ENCODE peak calls at places on chromosomes 3 and 15, in five cellular contexts. S, L, R, U and W are unnamed samples.
A peak's percentile ranks its signal among the peaks of the same experiment; 100 is the strongest.

GRCh38 chr15:65631503-65631902 is 9.8 kb downstream of the SLC24A1 start:
- DNase-seq in L (no peak), R (no peak), U (no peak), S (no peak), W (no peak)

GRCh38 chr3:59885103-59885502 is 835.3 kb upstream of the CFAP20DC start:
- DNase-seq in S (no peak), R (no peak), L (no peak), U (no peak), W (no peak)

GRCh38 chr15:76393614-76394013 is 57.0 kb downstream of the ISL2 start:
- DNase-seq in S (no peak), U (peak; percentile 16), L (no peak), R (no peak), W (no peak)

GRCh38 chr3:109643590-109643989 is 306.2 kb upstream of the DPPA4 start:
- DNase-seq in S (no peak), R (no peak), L (no peak), U (peak; percentile 79), W (no peak)

GRCh38 chr15:67807836-67808235 is 17.5 kb upstream of the SKOR1 start:
- DNase-seq in L (peak; percentile 8), U (no peak), S (no peak), R (no peak), W (no peak)

GRCh38 chr3:68941055-68941454 is 8.7 kb upstream of the TAFA4 start:
- DNase-seq in S (no peak), L (no peak), R (no peak), U (no peak), W (no peak)

GRCh38 chr15:29822685-29823459 is 604 bp upstream of the TJP1 start:
- DNase-seq in S (peak; percentile 77), R (peak; percentile 31), L (no peak), U (peak; percentile 83), W (peak; percentile 67)

GRCh38 chr3:79236488-79236887 is 531.3 kb downstream of the ROBO1 start:
- DNase-seq in U (peak; percentile 32), S (no peak), R (no peak), L (no peak), W (no peak)

GRCh38 chr3:148227534-148227933 is 470.2 kb upstream of the AGTR1 start:
- DNase-seq in U (peak; percentile 39), L (no peak), R (no peak), S (no peak), W (no peak)

GRCh38 chr3:191963182-191963581 is 502.2 kb downstream of the PYDC2 start:
- DNase-seq in S (no peak), L (peak; percentile 52), U (no peak), R (peak; percentile 78), W (no peak)

GRCh38 chr3:61371123-61371522 is 119.9 kb upstream of the FHIT start:
- DNase-seq in S (no peak), R (peak; percentile 34), L (no peak), U (no peak), W (no peak)

GRCh38 chr15:94582368-94582767 is 351.0 kb downstream of the MCTP2 start:
- DNase-seq in S (peak; percentile 20), U (no peak), R (peak; percentile 81), L (peak; percentile 63), W (no peak)

GRCh38 chr15:51232581-51232980 is 105.8 kb downstream of the CYP19A1 start:
- DNase-seq in R (no peak), L (no peak), U (no peak), S (no peak), W (no peak)

GRCh38 chr3:78887029-78887428 is 880.8 kb downstream of the ROBO1 start:
- DNase-seq in R (no peak), U (peak; percentile 74), L (no peak), S (no peak), W (no peak)

GRCh38 chr15:85826756-85827515 is 32.2 kb upstream of the KLHL25 start:
- DNase-seq in S (no peak), R (no peak), U (peak; percentile 22), L (no peak), W (no peak)

GRCh38 chr3:50609071-50609742 is 2.4 kb downstream of the CISH start:
- DNase-seq in U (no peak), R (no peak), L (no peak), S (no peak), W (no peak)
- H3K27ac ChIP-seq in U (no peak overlapping the region), R (no peak overlapping the region), L (no peak overlapping the region), S (peak overlapping the region; percentile 95), W (peak overlapping the region; percentile 81)

DNA sequence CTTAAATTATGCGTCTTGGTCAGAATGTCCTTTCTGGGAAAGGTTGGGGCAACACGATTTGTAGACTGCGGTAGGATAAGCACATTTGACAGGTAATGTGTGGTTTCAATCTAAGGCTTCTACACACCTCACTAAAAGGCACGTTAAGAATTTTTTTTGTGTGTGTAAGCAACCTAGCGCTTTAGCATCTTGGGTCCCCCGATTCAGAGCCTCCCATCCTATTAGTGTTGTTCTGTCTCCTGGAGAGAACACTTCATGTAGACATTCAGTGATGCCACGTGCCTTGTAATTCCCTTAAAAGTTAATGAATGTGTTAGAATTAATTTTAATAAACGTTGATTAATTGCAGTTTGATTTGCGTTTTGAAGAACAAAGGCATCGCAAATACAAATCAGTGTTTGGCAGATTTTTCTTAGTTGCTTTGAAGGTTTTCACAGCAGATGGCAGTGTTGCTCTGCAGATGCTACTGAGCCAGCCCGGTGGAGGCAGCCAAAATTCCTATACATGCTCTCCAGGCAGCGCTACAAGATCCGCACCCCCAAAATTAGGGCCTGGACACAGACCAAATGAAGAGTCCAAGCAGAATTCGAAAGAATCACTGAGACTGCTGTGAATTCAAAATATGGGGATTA is 63.5 kb downstream of the OTOL1 start:
- DNase-seq in R (peak; percentile 83), U (peak; percentile 7), S (peak; percentile 21), L (peak; percentile 64), W (no peak)
- TF ChIP-seq CTCF in R (peak; percentile 82), U (peak; percentile 54), S (peak; percentile 35), L (peak; percentile 87), W (peak; percentile 15)

GRCh38 chr3:101230618-101231017 is 89.8 kb downstream of the IMPG2 start:
- DNase-seq in S (no peak), R (no peak), U (no peak), L (no peak), W (no peak)
- H3K27ac ChIP-seq in S (no peak overlapping the region), R (no peak overlapping the region), U (no peak overlapping the region), L (no peak overlapping the region), W (no peak overlapping the region)

DNA sequence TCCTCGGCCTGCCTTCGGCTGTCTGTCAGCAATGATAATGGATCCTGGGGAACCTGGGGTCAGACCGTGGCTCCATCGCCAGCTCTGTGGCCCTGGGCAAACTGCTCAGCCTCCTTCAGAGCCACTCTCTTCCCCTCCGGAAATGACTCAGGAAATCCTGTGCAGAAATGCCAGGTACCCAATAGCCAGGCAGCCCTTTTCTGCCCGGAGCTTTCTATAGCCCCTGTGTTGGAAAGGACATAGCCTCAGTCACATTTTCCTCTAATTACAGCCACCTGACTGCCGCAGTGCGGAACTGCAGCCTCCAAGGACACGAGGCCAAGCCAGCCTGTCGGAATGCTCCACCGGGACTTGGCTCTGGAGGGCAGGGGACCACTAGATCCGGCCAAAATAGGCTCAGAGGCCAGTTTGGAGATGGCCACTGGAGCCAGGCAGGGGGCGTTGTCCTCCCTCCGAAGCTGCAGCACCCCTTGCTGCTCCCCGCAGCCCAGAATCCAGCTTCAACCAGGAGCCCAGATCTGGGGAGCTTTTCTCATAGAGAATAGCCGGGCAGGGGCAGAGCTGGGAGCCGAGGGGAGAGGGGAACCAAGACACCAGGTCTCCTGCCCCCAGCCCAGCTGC is 11.6 kb upstream of the ZXDC start:
- DNase-seq in S (no peak), L (peak; percentile 76), R (peak; percentile 64), U (no peak), W (no peak)
- TF ChIP-seq CTCF in S (no peak), L (peak; percentile 53), R (peak; percentile 35), U (no peak), W (no peak)

DNA sequence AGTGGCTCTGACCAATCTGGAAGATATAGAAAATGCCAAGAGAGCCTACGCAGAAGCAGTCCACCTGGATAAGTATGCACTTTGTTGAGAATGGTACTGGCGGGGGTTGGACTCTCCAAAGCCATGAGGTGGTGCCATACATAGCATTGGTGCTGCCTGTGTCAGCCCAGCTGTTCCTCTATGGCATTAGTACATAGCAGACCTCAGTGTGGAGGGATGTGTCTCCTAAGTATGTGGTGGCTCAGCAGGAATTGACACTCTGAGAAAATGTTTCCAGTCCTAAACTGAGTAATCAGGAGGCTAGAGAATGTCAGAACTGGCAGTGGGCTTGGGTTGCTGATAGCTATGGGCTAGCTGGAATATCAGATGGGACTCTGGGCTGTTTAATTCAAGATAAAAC is 48.4 kb downstream of the ADPGK start:
- DNase-seq in S (no peak), R (no peak), U (no peak), L (no peak), W (no peak)
- H3K27ac ChIP-seq in S (no peak overlapping the region), R (no peak overlapping the region), U (no peak overlapping the region), L (no peak overlapping the region), W (no peak overlapping the region)

GRCh38 chr3:111156506-111156905 is 84.9 kb downstream of the NECTIN3 start:
- DNase-seq in R (no peak), S (no peak), U (no peak), L (no peak), W (no peak)

GRCh38 chr3:111152506-111152905 is 80.9 kb downstream of the NECTIN3 start:
- DNase-seq in L (no peak), U (peak; percentile 77), S (no peak), R (no peak), W (no peak)

GRCh38 chr3:111151438-111151837 is 79.8 kb downstream of the NECTIN3 start:
- DNase-seq in L (no peak), S (no peak), U (peak; percentile 84), R (no peak), W (no peak)
- TF ChIP-seq CTCF in L (no peak), S (no peak), U (no peak), R (no peak), W (no peak)